ENCODE peak calls at places on chromosomes 11 and 22, in nine cellular contexts. S is NCI-H1930; I is stromal cell of bone marrow; Z is kidney glomerular epithelial cell; Y is nucleus accumbens; X is stimulated activated CD4-positive, alpha-beta T cell treated with anti-CD3 and anti-CD28 coated beads, Interleukin-1b, Interleukin-23, amount 100 ng/mL, for 24 hours; L is amniotic stem cell; O is T-helper 9 cell; J is HCT116. A is an unnamed sample.

GRCh38 chr11:45798793-45799441 is 6.0 kb upstream of the SLC35C1 start:
- DNase-seq in S (no peak), I (no peak), Z (no peak), Y (no peak), X (no peak), L (no peak), O (no peak), J (no peak), A (no peak)

GRCh38 chr11:133081730-133082452 is 450.4 kb downstream of the OPCML start:
- DNase-seq in S (no peak), I (no peak), Z (no peak), Y (no peak), X (no peak), L (no peak), O (no peak), J (no peak), A (no peak)

GRCh38 chr22:37681556-37682049 is 4.5 kb upstream of the NOL12 start:
- DNase-seq in S (no peak), I (no peak), Z (peak), Y (peak), X (peak), L (peak), O (peak), J (peak), A (peak)

GRCh38 chr11:134592391-134592990 is 180.4 kb upstream of the B3GAT1 start:
- DNase-seq in S (no peak), I (no peak), Z (peak), Y (no peak), X (peak), L (no peak), O (no peak), J (peak), A (no peak)

GRCh38 chr11:8372641-8373381 is 109.1 kb upstream of the LMO1 start:
- DNase-seq in S (no peak), I (no peak), Z (no peak), Y (no peak), X (no peak), L (no peak), O (no peak), J (no peak), A (no peak)

GRCh38 chr22:41902016-41902415 is 12.9 kb downstream of the SHISA8 start:
- DNase-seq in S (no peak), I (no peak), Z (no peak), Y (no peak), X (no peak), L (no peak), O (no peak), J (no peak), A (no peak)

GRCh38 chr22:42932857-42933782 is 76.0 kb upstream of the ARFGAP3 start:
- DNase-seq in S (no peak), I (no peak), Z (no peak), Y (no peak), X (no peak), L (no peak), O (no peak), J (no peak), A (no peak)

GRCh38 chr11:110173775-110174644 is 80.8 kb downstream of the ZC3H12C start:
- DNase-seq in S (no peak), I (no peak), Z (peak), Y (peak), X (peak), L (no peak), O (peak), J (peak), A (peak)

GRCh38 chr11:58592760-58593472 is 14.1 kb downstream of the ZFP91 start:
- DNase-seq in S (no peak), I (no peak), Z (no peak), Y (no peak), X (no peak), L (no peak), O (no peak), J (no peak), A (no peak)

GRCh38 chr11:72336163-72336562 is 92.2 kb upstream of the PHOX2A start:
- DNase-seq in S (no peak), I (no peak), Z (no peak), Y (no peak), X (no peak), L (no peak), O (no peak), J (no peak), A (no peak)

GRCh38 chr22:24162377-24162927 is 18.8 kb upstream of the SUSD2 start:
- DNase-seq in S (no peak), I (no peak), Z (no peak), Y (no peak), X (no peak), L (no peak), O (no peak), J (no peak), A (no peak)

GRCh38 chr22:42171946-42172345 is 41.3 kb upstream of the CYP2D6 start:
- DNase-seq in S (no peak), I (no peak), Z (no peak), Y (peak), X (no peak), L (no peak), O (no peak), J (no peak), A (no peak)

GRCh38 chr11:14826580-14826979 is 65.5 kb downstream of the CYP2R1 start:
- DNase-seq in S (no peak), I (no peak), Z (no peak), Y (no peak), X (no peak), L (no peak), O (no peak), J (no peak), A (no peak)

GRCh38 chr11:105829084-105829483 is 193.0 kb downstream of the MSANTD4 start:
- DNase-seq in S (no peak), I (no peak), Z (no peak), Y (no peak), X (no peak), L (no peak), O (no peak), J (no peak), A (no peak)

GRCh38 chr22:31282748-31283468 is 9.4 kb downstream of the PIK3IP1 start:
- DNase-seq in S (no peak), I (no peak), Z (no peak), Y (no peak), X (no peak), L (no peak), O (no peak), J (no peak), A (no peak)

GRCh38 chr11:74650498-74650897 is 58.1 kb downstream of the POLD3 start:
- DNase-seq in S (no peak), I (no peak), Z (no peak), Y (no peak), X (no peak), L (no peak), O (no peak), J (no peak), A (no peak)

GRCh38 chr11:96246718-96247540 is 96.1 kb downstream of the MAML2 start:
- DNase-seq in S (no peak), I (peak), Z (peak), Y (no peak), X (no peak), L (peak), O (no peak), J (peak), A (peak)

GRCh38 chr11:86192858-86193257 is 51.7 kb upstream of the EED start:
- DNase-seq in S (no peak), I (no peak), Z (no peak), Y (no peak), X (no peak), L (no peak), O (no peak), J (no peak), A (no peak)

GRCh38 chr11:261624-262023 is 16.6 kb upstream of the NLRP6 start:
- DNase-seq in S (no peak), I (no peak), Z (no peak), Y (no peak), X (no peak), L (no peak), O (no peak), J (no peak), A (no peak)

GRCh38 chr11:12109591-12110196 is 696 bp upstream of the MICAL2 start:
- DNase-seq in S (no peak), I (no peak), Z (no peak), Y (no peak), X (no peak), L (no peak), O (no peak), J (no peak), A (no peak)

GRCh38 chr11:3994030-3994640 is 100.5 kb upstream of the RRM1 start:
- DNase-seq in S (no peak), I (peak), Z (peak), Y (no peak), X (no peak), L (no peak), O (no peak), J (no peak), A (peak)

GRCh38 chr11:72330131-72330727 is 86.3 kb upstream of the PHOX2A start:
- DNase-seq in S (no peak), I (no peak), Z (no peak), Y (no peak), X (no peak), L (no peak), O (no peak), J (no peak), A (no peak)

GRCh38 chr11:104225047-104225446 is 61.1 kb upstream of the PDGFD start:
- DNase-seq in S (no peak), I (no peak), Z (no peak), Y (no peak), X (no peak), L (no peak), O (no peak), J (no peak), A (no peak)

GRCh38 chr11:130441726-130442125 is 6.7 kb upstream of the ADAMTS15 start:
- DNase-seq in S (no peak), I (no peak), Z (no peak), Y (no peak), X (no peak), L (no peak), O (no peak), J (no peak), A (no peak)

GRCh38 chr22:20192293-20192971 is 41.6 kb upstream of the CCDC188 start:
- DNase-seq in S (no peak), I (no peak), Z (no peak), Y (no peak), X (no peak), L (no peak), O (no peak), J (no peak), A (no peak)

GRCh38 chr22:30701872-30702271 is 7.2 kb downstream of the OSBP2 start:
- DNase-seq in S (no peak), I (no peak), Z (peak), Y (no peak), X (no peak), L (no peak), O (no peak), J (peak), A (peak)

GRCh38 chr11:123532131-123532530 is 102.1 kb downstream of the GRAMD1B start:
- DNase-seq in S (no peak), I (no peak), Z (no peak), Y (no peak), X (no peak), L (no peak), O (no peak), J (no peak), A (no peak)

GRCh38 chr11:134405436-134405835 is 6.6 kb downstream of the B3GAT1 start:
- DNase-seq in S (no peak), I (no peak), Z (no peak), Y (no peak), X (no peak), L (no peak), O (no peak), J (no peak), A (no peak)

GRCh38 chr22:37269930-37270678 is 12.2 kb upstream of the CYTH4 start:
- DNase-seq in S (no peak), I (no peak), Z (no peak), Y (no peak), X (no peak), L (no peak), O (no peak), J (no peak), A (no peak)

GRCh38 chr22:27461470-27461869 is 340.1 kb downstream of the MN1 start:
- DNase-seq in S (no peak), I (no peak), Z (peak), Y (no peak), X (no peak), L (peak), O (no peak), J (no peak), A (peak)

GRCh38 chr11:12179521-12179920 is 69.1 kb downstream of the MICAL2 start:
- DNase-seq in S (no peak), I (no peak), Z (no peak), Y (no peak), X (no peak), L (no peak), O (no peak), J (no peak), A (no peak)

GRCh38 chr11:3217751-3218482 is 696 bp downstream of the MRGPRG start:
- DNase-seq in S (no peak), I (no peak), Z (no peak), Y (no peak), X (no peak), L (no peak), O (no peak), J (no peak), A (no peak)

GRCh38 chr11:129577986-129578385 is 202.3 kb downstream of the BARX2 start:
- DNase-seq in S (no peak), I (no peak), Z (no peak), Y (no peak), X (no peak), L (no peak), O (no peak), J (no peak), A (no peak)

GRCh38 chr11:32886180-32886579 is 6.4 kb upstream of the QSER1 start:
- DNase-seq in S (no peak), I (no peak), Z (no peak), Y (no peak), X (no peak), L (no peak), O (no peak), J (no peak), A (no peak)

A was measured in HTR-8/SVneo.